ENCODE peak calls at places on chromosomes 7 and 10, in ten cellular contexts. J, O, H, K, U, N, D, B, G and M are unnamed samples.

GRCh38 chr7:93958651-93959050 is 37.1 kb downstream of the GNG11 start:
- DNase-seq in J (no peak), O (no peak), H (no peak), K (no peak), U (no peak), N (no peak), D (no peak), B (no peak), G (no peak), M (no peak)

GRCh38 chr10:21217107-21217506 is 308.4 kb downstream of the SKIDA1 start:
- DNase-seq in J (no peak), O (no peak), H (no peak), K (peak; percentile 0), U (no peak), N (no peak), D (no peak), B (no peak), G (no peak), M (no peak)

GRCh38 chr7:16889305-16889704 is 7.5 kb upstream of the AGR3 start:
- DNase-seq in J (no peak), O (no peak), H (no peak), K (no peak), U (no peak), N (no peak), D (no peak), B (no peak), G (no peak), M (no peak)

GRCh38 chr10:62036186-62037081 is 134.9 kb downstream of the ARID5B start:
- DNase-seq in J (no peak), O (no peak), H (no peak), K (no peak), U (no peak), N (no peak), D (no peak), B (no peak), G (no peak), M (no peak)

GRCh38 chr7:22718200-22718711 is 8.7 kb upstream of the IL6 start:
- DNase-seq in J (no peak), O (no peak), H (no peak), K (no peak), U (no peak), N (no peak), D (peak; percentile 89), B (no peak), G (peak; percentile 46), M (peak; percentile 97)

GRCh38 chr10:49613882-49614241 is at the start of gene CHAT:
- DNase-seq in J (no peak), O (no peak), H (no peak), K (no peak), U (no peak), N (no peak), D (no peak), B (no peak), G (no peak), M (no peak)

GRCh38 chr7:618539-619355 is 99.1 kb upstream of the PDGFA start:
- DNase-seq in J (peak; percentile 71), O (no peak), H (peak; percentile 69), K (no peak), U (peak; percentile 67), N (peak; percentile 72), D (no peak), B (no peak), G (no peak), M (no peak)

GRCh38 chr7:46131916-46132795 is 211.1 kb upstream of the IGFBP3 start:
- DNase-seq in J (no peak), O (peak; percentile 57), H (no peak), K (no peak), U (no peak), N (no peak), D (peak; percentile 25), B (no peak), G (peak; percentile 18), M (no peak)

GRCh38 chr10:86107131-86107530 is 259.5 kb downstream of the GRID1 start:
- DNase-seq in J (no peak), O (no peak), H (no peak), K (no peak), U (no peak), N (no peak), D (no peak), B (no peak), G (no peak), M (no peak)

GRCh38 chr7:65953890-65954289 is 28.1 kb downstream of the GUSB start:
- DNase-seq in J (no peak), O (no peak), H (no peak), K (no peak), U (no peak), N (no peak), D (no peak), B (no peak), G (no peak), M (no peak)

GRCh38 chr7:28292826-28293528 is 112.4 kb upstream of the JAZF1 start:
- DNase-seq in J (no peak), O (no peak), H (no peak), K (no peak), U (no peak), N (no peak), D (no peak), B (no peak), G (no peak), M (no peak)

GRCh38 chr10:69766161-69766910 is 35.4 kb upstream of the COL13A1 start:
- DNase-seq in J (no peak), O (no peak), H (no peak), K (peak; percentile 7), U (no peak), N (no peak), D (peak; percentile 56), B (no peak), G (no peak), M (peak; percentile 56)

GRCh38 chr7:39321245-39321644 is 245.0 kb upstream of the YAE1 start:
- DNase-seq in J (no peak), O (no peak), H (no peak), K (no peak), U (no peak), N (no peak), D (no peak), B (no peak), G (no peak), M (no peak)

GRCh38 chr7:73822319-73823173 is 8.2 kb upstream of the CLDN4 start:
- DNase-seq in J (no peak), O (peak; percentile 50), H (no peak), K (no peak), U (no peak), N (peak; percentile 93), D (peak; percentile 94), B (peak; percentile 12), G (peak; percentile 96), M (peak; percentile 94)

GRCh38 chr7:28200598-28200997 is 20.0 kb upstream of the JAZF1 start:
- DNase-seq in J (no peak), O (no peak), H (no peak), K (no peak), U (no peak), N (no peak), D (no peak), B (no peak), G (no peak), M (no peak)

GRCh38 chr10:113086282-113086681 is 136.2 kb downstream of the TCF7L2 start:
- DNase-seq in J (no peak), O (no peak), H (no peak), K (no peak), U (no peak), N (no peak), D (no peak), B (no peak), G (no peak), M (peak; percentile 23)

GRCh38 chr10:86759073-86759672 is 2.8 kb downstream of the BMPR1A start:
- DNase-seq in J (no peak), O (no peak), H (no peak), K (no peak), U (no peak), N (no peak), D (peak; percentile 40), B (no peak), G (no peak), M (no peak)